ENCODE peak calls at places on chromosomes 12 and 14, in six cellular contexts. One of them, this sample, is unnamed. For H3K9me3, the result is how much of the 10 kb centered on the place peaks cover.

GRCh38 chr12:121911824-121912585 is 6.4 kb upstream of the CFAP251 start:
- DNase-seq in fibroblast of lung: no peak
- DNase-seq in GM23248: no peak
- DNase-seq in PC-9: no peak
- DNase-seq in keratinocyte: no peak
- DNase-seq in astrocyte: no peak
- DNase-seq in this sample: peak

GRCh38 chr12:14238224-14238792 is 127.2 kb upstream of the ATF7IP start:
- DNase-seq in keratinocyte: no peak
- DNase-seq in fibroblast of lung: peak
- DNase-seq in astrocyte: no peak
- DNase-seq in GM23248: peak
- DNase-seq in PC-9: no peak
- DNase-seq in this sample: no peak

GRCh38 chr12:60148109-60148508 is 552.3 kb downstream of the SLC16A7 start:
- DNase-seq in PC-9: no peak
- DNase-seq in astrocyte: peak
- DNase-seq in GM23248: peak
- DNase-seq in keratinocyte: peak
- DNase-seq in fibroblast of lung: peak
- DNase-seq in this sample: peak

GRCh38 chr12:26118356-26118755 is 6.5 kb downstream of the BHLHE41 start:
- DNase-seq in fibroblast of lung: no peak
- DNase-seq in astrocyte: no peak
- DNase-seq in GM23248: no peak
- DNase-seq in PC-9: no peak
- DNase-seq in keratinocyte: no peak
- DNase-seq in this sample: no peak

GRCh38 chr14:101578489-101578888 is 17.2 kb downstream of the DIO3 start:
- DNase-seq in astrocyte: no peak
- DNase-seq in keratinocyte: no peak
- DNase-seq in PC-9: no peak
- DNase-seq in fibroblast of lung: no peak
- DNase-seq in GM23248: no peak
- DNase-seq in this sample: no peak

GRCh38 chr12:42299392-42300308 is 26.2 kb downstream of the ZCRB1 start:
- DNase-seq in fibroblast of lung: peak
- DNase-seq in astrocyte: peak
- DNase-seq in PC-9: no peak
- DNase-seq in GM23248: peak
- DNase-seq in keratinocyte: no peak
- DNase-seq in this sample: peak

GRCh38 chr14:26204954-26205479 is 392.8 kb downstream of the NOVA1 start:
- DNase-seq in keratinocyte: no peak
- DNase-seq in astrocyte: no peak
- DNase-seq in fibroblast of lung: peak
- DNase-seq in GM23248: peak
- DNase-seq in PC-9: no peak
- DNase-seq in this sample: no peak

GRCh38 chr14:20350280-20350679 is 6.8 kb downstream of the PARP2 start:
- DNase-seq in fibroblast of lung: no peak
- DNase-seq in GM23248: peak
- DNase-seq in PC-9: no peak
- DNase-seq in astrocyte: no peak
- DNase-seq in keratinocyte: no peak
- DNase-seq in this sample: no peak

GRCh38 chr12:121522962-121523361 is 57.9 kb downstream of the KDM2B start:
- DNase-seq in astrocyte: no peak
- DNase-seq in PC-9: no peak
- DNase-seq in fibroblast of lung: no peak
- DNase-seq in GM23248: no peak
- DNase-seq in keratinocyte: no peak
- DNase-seq in this sample: no peak

GRCh38 chr12:111122458-111122878 is 202.1 kb upstream of the MYL2 start:
- DNase-seq in PC-9: no peak
- DNase-seq in fibroblast of lung: no peak
- DNase-seq in astrocyte: no peak
- DNase-seq in keratinocyte: no peak
- DNase-seq in GM23248: no peak
- DNase-seq in this sample: no peak

GRCh38 chr12:6915023-6915788 is 826 bp downstream of the ENO2 start:
- DNase-seq in PC-9: no peak
- DNase-seq in GM23248: no peak
- DNase-seq in keratinocyte: no peak
- DNase-seq in fibroblast of lung: no peak
- DNase-seq in astrocyte: no peak
- DNase-seq in this sample: no peak

GRCh38 chr14:61710853-61711817 is 15.8 kb downstream of the HIF1A start:
- DNase-seq in fibroblast of lung: no peak
- DNase-seq in astrocyte: no peak
- DNase-seq in PC-9: no peak
- DNase-seq in keratinocyte: no peak
- DNase-seq in GM23248: peak
- DNase-seq in this sample: no peak

GRCh38 chr14:36438883-36439282 is 81.1 kb downstream of the NKX2-1 start:
- DNase-seq in fibroblast of lung: no peak
- DNase-seq in PC-9: no peak
- DNase-seq in GM23248: no peak
- DNase-seq in astrocyte: no peak
- DNase-seq in keratinocyte: no peak
- DNase-seq in this sample: no peak

DNA sequence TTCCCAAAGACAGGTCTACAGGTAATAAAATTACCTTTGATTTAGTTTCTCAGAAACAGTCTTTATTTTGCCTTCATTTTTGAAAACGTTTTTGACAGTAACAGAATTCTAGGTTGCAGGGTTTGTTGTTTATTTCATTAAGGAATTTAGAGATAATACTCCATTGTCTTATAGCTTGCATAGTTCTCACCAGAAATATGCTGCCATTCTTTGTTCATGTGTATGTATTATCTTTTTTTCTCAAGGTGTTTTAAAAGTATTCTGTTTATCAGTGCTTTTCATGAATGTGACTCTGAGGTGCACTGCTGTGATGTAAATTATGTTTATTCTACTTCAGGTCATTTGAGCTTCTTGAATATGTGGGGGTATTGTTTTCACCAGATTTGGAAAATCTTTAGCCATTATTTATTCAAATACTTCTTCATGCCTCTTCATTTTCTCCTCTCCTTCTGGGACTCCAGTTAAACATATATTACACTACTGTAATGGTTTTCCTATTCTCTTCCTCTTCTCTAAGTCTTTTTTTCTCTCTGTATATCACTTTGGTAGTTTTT is 32.7 kb downstream of the ZNF605 start:
- DNase-seq in fibroblast of lung: no peak
- DNase-seq in keratinocyte: no peak
- DNase-seq in GM23248: peak
- DNase-seq in astrocyte: no peak
- DNase-seq in PC-9: no peak
- DNase-seq in this sample: no peak
- H3K9me3 ChIP-seq in fibroblast of lung: under half
- H3K9me3 ChIP-seq in keratinocyte: half or more
- H3K9me3 ChIP-seq in GM23248: under half
- H3K9me3 ChIP-seq in astrocyte: half or more
- H3K9me3 ChIP-seq in PC-9: half or more
- H3K9me3 ChIP-seq in this sample: half or more

DNA sequence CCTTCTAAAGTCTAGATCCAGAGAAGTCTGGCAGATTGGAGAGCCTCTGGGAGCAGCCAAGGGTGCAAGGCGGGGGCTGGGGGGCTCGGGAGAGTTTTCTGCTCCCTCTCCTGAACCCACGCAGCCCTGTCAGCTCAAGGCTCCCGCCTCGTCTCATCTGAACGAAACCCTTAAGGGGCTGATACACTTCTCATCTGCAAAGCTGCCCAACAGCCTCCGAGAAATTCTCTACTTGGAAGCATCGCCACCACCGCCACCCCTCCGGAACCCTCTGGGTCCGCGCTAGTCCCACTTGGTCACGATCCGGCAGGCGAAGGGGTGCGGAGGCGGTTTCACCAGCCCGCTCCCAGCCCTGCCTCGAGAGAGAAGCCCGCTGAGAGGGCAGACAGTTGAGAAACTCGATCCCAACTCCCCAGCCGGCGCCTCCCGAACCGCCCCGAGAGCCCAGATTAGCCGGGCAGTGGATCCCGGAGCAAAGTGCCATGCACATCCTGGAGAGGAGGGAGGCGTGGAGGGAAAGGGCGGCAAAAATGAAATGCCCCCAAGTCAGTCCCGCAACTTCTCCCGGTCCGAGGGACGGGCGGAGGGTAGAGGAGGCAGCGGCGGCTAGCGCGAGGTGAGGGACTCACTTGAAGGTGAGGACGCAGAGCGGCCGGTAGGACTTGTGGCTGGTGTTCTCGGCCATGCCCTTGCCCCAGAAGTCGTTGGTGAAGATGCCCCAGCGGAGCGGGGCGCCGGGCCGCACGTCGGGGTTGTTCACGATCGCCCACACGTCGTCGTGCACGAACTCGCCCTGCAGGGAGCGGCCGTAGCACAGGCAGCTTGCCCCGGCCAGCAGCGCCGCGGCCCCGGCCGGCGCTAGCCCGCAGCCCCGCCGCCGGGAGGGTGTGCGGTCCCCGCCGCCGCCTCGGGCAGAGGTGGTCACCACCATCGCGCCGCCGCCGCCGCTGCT is 645 bp downstream of the TMTC1 start:
- DNase-seq in fibroblast of lung: peak
- DNase-seq in keratinocyte: no peak
- DNase-seq in PC-9: no peak
- DNase-seq in astrocyte: peak
- DNase-seq in GM23248: peak
- DNase-seq in this sample: peak
- TF ChIP-seq EZH2 in fibroblast of lung: no peak
- TF ChIP-seq EZH2 in keratinocyte: peak
- TF ChIP-seq EZH2 in PC-9: no peak
- TF ChIP-seq EZH2 in astrocyte: peak
- TF ChIP-seq EZH2 in GM23248: no peak
- TF ChIP-seq EZH2 in this sample: no peak

GRCh38 chr14:75977544-75977943 is 4.3 kb downstream of the TGFB3 start:
- DNase-seq in GM23248: peak
- DNase-seq in keratinocyte: no peak
- DNase-seq in astrocyte: no peak
- DNase-seq in PC-9: no peak
- DNase-seq in fibroblast of lung: no peak
- DNase-seq in this sample: no peak
- H3K4me3 ChIP-seq in GM23248: no peak
- H3K4me3 ChIP-seq in keratinocyte: no peak
- H3K4me3 ChIP-seq in astrocyte: no peak
- H3K4me3 ChIP-seq in PC-9: no peak
- H3K4me3 ChIP-seq in fibroblast of lung: no peak
- H3K4me3 ChIP-seq in this sample: no peak

GRCh38 chr12:126648074-126648473 is 1582.8 kb downstream of the AACS start:
- DNase-seq in fibroblast of lung: no peak
- DNase-seq in GM23248: no peak
- DNase-seq in astrocyte: no peak
- DNase-seq in keratinocyte: no peak
- DNase-seq in PC-9: no peak
- DNase-seq in this sample: no peak

DNA sequence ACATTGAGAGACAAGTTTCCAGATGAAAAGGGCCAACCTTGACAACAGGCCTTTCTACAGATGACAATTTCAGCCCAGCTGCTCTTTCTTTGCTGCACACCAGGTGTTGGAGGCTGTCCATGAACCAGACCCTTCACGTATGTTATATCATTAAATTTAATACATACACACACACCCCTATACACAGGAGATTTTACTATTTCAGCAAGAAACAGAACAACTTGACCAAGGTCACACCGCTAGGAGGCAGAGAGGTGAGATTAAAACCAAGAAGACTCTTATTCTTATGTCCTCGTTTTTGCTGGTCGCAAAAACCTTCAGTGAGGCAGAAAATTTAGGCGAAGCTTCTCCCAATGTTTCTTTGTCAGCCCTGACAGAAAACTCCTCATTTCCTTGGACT is 1585.9 kb downstream of the AACS start:
- DNase-seq in keratinocyte: no peak
- DNase-seq in fibroblast of lung: no peak
- DNase-seq in GM23248: no peak
- DNase-seq in PC-9: no peak
- DNase-seq in astrocyte: no peak
- DNase-seq in this sample: no peak
- H3K9me3 ChIP-seq in keratinocyte: under half
- H3K9me3 ChIP-seq in fibroblast of lung: under half
- H3K9me3 ChIP-seq in GM23248: under half
- H3K9me3 ChIP-seq in PC-9: under half
- H3K9me3 ChIP-seq in astrocyte: under half
- H3K9me3 ChIP-seq in this sample: under half

DNA sequence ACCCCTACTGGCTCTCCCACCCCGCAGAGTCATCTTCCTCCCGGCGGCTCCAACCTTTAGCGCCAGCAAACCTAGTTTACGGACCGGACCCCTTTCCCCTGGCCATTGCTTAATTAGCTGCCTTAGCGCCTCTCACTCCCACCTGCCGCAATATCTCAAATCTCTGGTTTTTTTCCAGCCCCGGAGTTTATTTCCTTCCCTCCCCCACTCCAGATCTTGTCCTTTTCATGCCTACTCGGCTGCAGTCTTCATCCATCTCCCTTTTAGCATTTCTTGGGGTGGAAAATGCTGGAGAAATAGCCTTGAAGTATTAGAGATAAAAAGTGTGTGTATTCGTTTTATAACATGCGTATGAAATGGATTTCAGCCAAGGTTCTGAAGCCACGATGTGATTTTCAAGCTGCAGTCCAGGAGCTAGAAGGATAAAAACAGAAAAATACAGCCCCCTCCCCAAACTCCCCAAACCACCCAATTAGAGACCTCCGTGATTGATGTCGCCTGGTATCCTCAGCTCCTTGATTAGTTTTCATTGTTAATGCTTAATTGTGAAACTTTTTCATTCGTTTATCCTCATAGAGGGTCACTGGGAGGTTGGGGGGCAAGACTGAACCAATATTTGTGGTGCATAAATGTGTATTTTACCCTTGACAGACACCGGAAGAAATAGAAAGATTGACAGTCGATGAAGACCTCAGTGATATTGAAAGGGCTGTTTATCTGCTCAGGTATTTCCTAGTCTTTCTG is 1.5 kb downstream of the PPP4R4 start:
- DNase-seq in fibroblast of lung: no peak
- DNase-seq in keratinocyte: no peak
- DNase-seq in PC-9: no peak
- DNase-seq in astrocyte: no peak
- DNase-seq in GM23248: peak
- DNase-seq in this sample: no peak
- TF ChIP-seq EZH2 in fibroblast of lung: peak
- TF ChIP-seq EZH2 in keratinocyte: no peak
- TF ChIP-seq EZH2 in PC-9: no peak
- TF ChIP-seq EZH2 in astrocyte: peak
- TF ChIP-seq EZH2 in GM23248: no peak
- TF ChIP-seq EZH2 in this sample: no peak

GRCh38 chr12:70919597-70920035 is 922 bp downstream of the PTPRR start:
- DNase-seq in fibroblast of lung: peak
- DNase-seq in PC-9: no peak
- DNase-seq in GM23248: peak
- DNase-seq in keratinocyte: no peak
- DNase-seq in astrocyte: peak
- DNase-seq in this sample: no peak
- H3K4me3 ChIP-seq in fibroblast of lung: no peak
- H3K4me3 ChIP-seq in PC-9: no peak
- H3K4me3 ChIP-seq in GM23248: no peak
- H3K4me3 ChIP-seq in keratinocyte: no peak
- H3K4me3 ChIP-seq in astrocyte: no peak
- H3K4me3 ChIP-seq in this sample: no peak

GRCh38 chr14:96117997-96118790 is 79.0 kb downstream of the C14orf132 start:
- DNase-seq in fibroblast of lung: no peak
- DNase-seq in astrocyte: no peak
- DNase-seq in keratinocyte: no peak
- DNase-seq in GM23248: no peak
- DNase-seq in PC-9: no peak
- DNase-seq in this sample: no peak
- H3K9me3 ChIP-seq in fibroblast of lung: under half
- H3K9me3 ChIP-seq in astrocyte: under half
- H3K9me3 ChIP-seq in keratinocyte: under half
- H3K9me3 ChIP-seq in GM23248: under half
- H3K9me3 ChIP-seq in PC-9: under half
- H3K9me3 ChIP-seq in this sample: under half